ENCODE peak calls at places on chromosomes 3 and 15, in six cellular contexts. One of them, this sample, is unnamed.

GRCh38 chr3:10448544-10448943 is 56.8 kb downstream of the ATP2B2 start:
- DNase-seq in GM13977: no peak
- DNase-seq in endothelial cell: no peak
- DNase-seq in hippocampal formation: no peak
- DNase-seq in T-cell: no peak
- DNase-seq in activated naive CD8-positive, alpha-beta T cell treated with anti-CD3 and anti-CD28 coated beads for 36 hours: no peak
- DNase-seq in this sample: no peak

GRCh38 chr15:80309769-80310384 is 57.9 kb upstream of the CTXND1 start:
- DNase-seq in endothelial cell: peak
- DNase-seq in T-cell: no peak
- DNase-seq in GM13977: no peak
- DNase-seq in hippocampal formation: no peak
- DNase-seq in activated naive CD8-positive, alpha-beta T cell treated with anti-CD3 and anti-CD28 coated beads for 36 hours: no peak
- DNase-seq in this sample: peak

GRCh38 chr15:84961114-84961452 is 20.6 kb upstream of the PDE8A start:
- DNase-seq in T-cell: no peak
- DNase-seq in activated naive CD8-positive, alpha-beta T cell treated with anti-CD3 and anti-CD28 coated beads for 36 hours: no peak
- DNase-seq in hippocampal formation: no peak
- DNase-seq in GM13977: no peak
- DNase-seq in endothelial cell: no peak
- DNase-seq in this sample: no peak

GRCh38 chr15:69407719-69408400 is 6.3 kb upstream of the KIF23 start:
- DNase-seq in GM13977: no peak
- DNase-seq in T-cell: no peak
- DNase-seq in hippocampal formation: no peak
- DNase-seq in endothelial cell: no peak
- DNase-seq in activated naive CD8-positive, alpha-beta T cell treated with anti-CD3 and anti-CD28 coated beads for 36 hours: no peak
- DNase-seq in this sample: no peak

GRCh38 chr3:101676765-101677435 is at the start of gene ZBTB11:
- DNase-seq in T-cell: peak
- DNase-seq in GM13977: peak
- DNase-seq in activated naive CD8-positive, alpha-beta T cell treated with anti-CD3 and anti-CD28 coated beads for 36 hours: peak
- DNase-seq in endothelial cell: peak
- DNase-seq in hippocampal formation: no peak
- DNase-seq in this sample: peak

GRCh38 chr15:58167095-58167591 is 29.0 kb downstream of the AQP9 start:
- DNase-seq in GM13977: no peak
- DNase-seq in hippocampal formation: no peak
- DNase-seq in activated naive CD8-positive, alpha-beta T cell treated with anti-CD3 and anti-CD28 coated beads for 36 hours: no peak
- DNase-seq in endothelial cell: no peak
- DNase-seq in T-cell: no peak
- DNase-seq in this sample: no peak

GRCh38 chr3:46393011-46393410 is 13.9 kb downstream of the CCR5AS start:
- DNase-seq in T-cell: no peak
- DNase-seq in hippocampal formation: no peak
- DNase-seq in GM13977: no peak
- DNase-seq in activated naive CD8-positive, alpha-beta T cell treated with anti-CD3 and anti-CD28 coated beads for 36 hours: no peak
- DNase-seq in endothelial cell: no peak
- DNase-seq in this sample: no peak

GRCh38 chr15:67833504-67834248 is 6.2 kb downstream of the RNU6-1 start:
- DNase-seq in hippocampal formation: no peak
- DNase-seq in GM13977: peak
- DNase-seq in activated naive CD8-positive, alpha-beta T cell treated with anti-CD3 and anti-CD28 coated beads for 36 hours: no peak
- DNase-seq in T-cell: no peak
- DNase-seq in endothelial cell: peak
- DNase-seq in this sample: peak

GRCh38 chr3:131526801-131527347 is 24.1 kb upstream of the MRPL3 start:
- DNase-seq in hippocampal formation: no peak
- DNase-seq in T-cell: no peak
- DNase-seq in activated naive CD8-positive, alpha-beta T cell treated with anti-CD3 and anti-CD28 coated beads for 36 hours: peak
- DNase-seq in GM13977: no peak
- DNase-seq in endothelial cell: peak
- DNase-seq in this sample: peak

GRCh38 chr15:80444680-80445251 is 40.6 kb downstream of the ARNT2 start:
- DNase-seq in endothelial cell: no peak
- DNase-seq in activated naive CD8-positive, alpha-beta T cell treated with anti-CD3 and anti-CD28 coated beads for 36 hours: no peak
- DNase-seq in GM13977: no peak
- DNase-seq in hippocampal formation: no peak
- DNase-seq in T-cell: no peak
- DNase-seq in this sample: no peak

GRCh38 chr3:175695251-175695650 is 836.1 kb downstream of the NAALADL2 start:
- DNase-seq in activated naive CD8-positive, alpha-beta T cell treated with anti-CD3 and anti-CD28 coated beads for 36 hours: no peak
- DNase-seq in endothelial cell: no peak
- DNase-seq in GM13977: no peak
- DNase-seq in T-cell: no peak
- DNase-seq in hippocampal formation: no peak
- DNase-seq in this sample: no peak

GRCh38 chr3:10554236-10554611 is 48.8 kb upstream of the ATP2B2 start:
- DNase-seq in GM13977: no peak
- DNase-seq in activated naive CD8-positive, alpha-beta T cell treated with anti-CD3 and anti-CD28 coated beads for 36 hours: no peak
- DNase-seq in T-cell: no peak
- DNase-seq in endothelial cell: no peak
- DNase-seq in hippocampal formation: no peak
- DNase-seq in this sample: no peak

GRCh38 chr3:122512284-122512683 is 2.5 kb downstream of the KPNA1 start:
- DNase-seq in activated naive CD8-positive, alpha-beta T cell treated with anti-CD3 and anti-CD28 coated beads for 36 hours: no peak
- DNase-seq in endothelial cell: no peak
- DNase-seq in GM13977: no peak
- DNase-seq in T-cell: no peak
- DNase-seq in hippocampal formation: no peak
- DNase-seq in this sample: no peak

GRCh38 chr3:182484184-182484583 is 309.1 kb upstream of the ATP11B start:
- DNase-seq in activated naive CD8-positive, alpha-beta T cell treated with anti-CD3 and anti-CD28 coated beads for 36 hours: no peak
- DNase-seq in GM13977: no peak
- DNase-seq in T-cell: no peak
- DNase-seq in hippocampal formation: no peak
- DNase-seq in endothelial cell: no peak
- DNase-seq in this sample: no peak

This sample was measured in nephron progenitor cell.